ENCODE peak calls at places on chromosomes 11 and 22, in seven cellular contexts. Z is Panc1, K is lower lobe of right lung, G is prostate gland, H is cardiac muscle cell, F is left ventricle myocardium inferior, L is K562. J is an unnamed sample.

GRCh38 chr11:14908214-14908880 is 16.3 kb upstream of the CYP2R1 start:
- DNase-seq in F (no peak), L (peak), K (no peak), G (peak), Z (no peak), H (peak), J (peak)

GRCh38 chr11:46733234-46733633 is 14.2 kb downstream of the F2 start:
- DNase-seq in Z (no peak), L (no peak), H (no peak), G (no peak), F (no peak), K (no peak), J (no peak)

GRCh38 chr11:78688460-78688859 is 113.8 kb upstream of the NARS2 start:
- DNase-seq in G (no peak), Z (no peak), L (no peak), F (no peak), H (no peak), K (no peak), J (no peak)

GRCh38 chr22:35384567-35384966 is 3.7 kb downstream of the HMOX1 start:
- DNase-seq in G (no peak), H (no peak), F (no peak), Z (no peak), L (no peak), K (no peak), J (no peak)

GRCh38 chr22:21849489-21849888 is 18.0 kb downstream of the MAPK1 start:
- DNase-seq in G (no peak), F (no peak), K (no peak), L (no peak), H (no peak), Z (no peak), J (no peak)

GRCh38 chr22:41050873-41051272 is 41.5 kb upstream of the EP300 start:
- DNase-seq in Z (no peak), G (no peak), L (no peak), H (no peak), F (no peak), K (no peak), J (no peak)

GRCh38 chr11:68127791-68128681 is 6.8 kb upstream of the CHKA start:
- DNase-seq in H (peak), Z (no peak), F (peak), L (peak), G (peak), K (peak), J (peak)

GRCh38 chr22:32478994-32479393 is 4.4 kb downstream of the FBXO7 start:
- DNase-seq in L (no peak), Z (no peak), G (no peak), K (no peak), F (no peak), H (no peak), J (no peak)

GRCh38 chr11:17979770-17980371 is 33.0 kb downstream of the SERGEF start:
- DNase-seq in K (no peak), H (peak), G (peak), F (no peak), L (peak), Z (peak), J (peak)

GRCh38 chr11:108870373-108871020 is 205.6 kb downstream of the DDX10 start:
- DNase-seq in H (no peak), L (no peak), G (no peak), F (no peak), Z (peak), K (no peak), J (no peak)

GRCh38 chr22:24142241-24142640 is 39.0 kb upstream of the SUSD2 start:
- DNase-seq in L (no peak), G (no peak), K (no peak), H (no peak), Z (no peak), F (no peak), J (no peak)

GRCh38 chr11:132445966-132446365 is 1075.6 kb downstream of the NTM start:
- DNase-seq in L (no peak), F (no peak), G (no peak), Z (no peak), H (no peak), K (no peak), J (no peak)

GRCh38 chr11:57648791-57649735 is 649 bp downstream of the YPEL4 start:
- DNase-seq in L (no peak), F (no peak), Z (no peak), H (peak), K (no peak), G (no peak), J (no peak)

GRCh38 chr22:38924197-38924952 is 33.0 kb upstream of the APOBEC3A start:
- DNase-seq in H (peak), Z (peak), K (peak), F (peak), G (peak), L (no peak), J (peak)

GRCh38 chr22:31102441-31103081 is 4.8 kb downstream of the SELENOM start:
- DNase-seq in L (no peak), G (no peak), Z (no peak), K (no peak), H (no peak), F (peak), J (peak)

GRCh38 chr11:5071815-5072214 is 2.4 kb downstream of the OR52E1 start:
- DNase-seq in K (no peak), F (no peak), L (no peak), G (no peak), Z (no peak), H (no peak), J (no peak)

GRCh38 chr22:19607198-19608113 is 83.2 kb upstream of the CLDN5 start:
- DNase-seq in G (peak), F (no peak), H (no peak), Z (no peak), L (peak), K (no peak), J (peak)

GRCh38 chr22:24049211-24049610 is 38.1 kb downstream of the CABIN1 start:
- DNase-seq in K (no peak), Z (no peak), L (no peak), G (no peak), H (no peak), F (no peak), J (no peak)

GRCh38 chr11:68690671-68691401 is 6.5 kb downstream of the GAL start:
- DNase-seq in H (no peak), Z (no peak), K (no peak), L (no peak), G (no peak), F (no peak), J (no peak)

GRCh38 chr22:46770151-46770641 is 7.7 kb downstream of the TBC1D22A start:
- DNase-seq in H (peak), G (no peak), L (no peak), K (peak), Z (no peak), F (no peak), J (no peak)

GRCh38 chr22:46767249-46767985 is 5.0 kb downstream of the TBC1D22A start:
- DNase-seq in K (peak), F (no peak), Z (no peak), L (no peak), G (no peak), H (no peak), J (no peak)

GRCh38 chr22:46769706-46770105 is 7.3 kb downstream of the TBC1D22A start:
- DNase-seq in F (no peak), L (no peak), K (peak), G (no peak), Z (no peak), H (no peak), J (no peak)

GRCh38 chr22:46770726-46771125 is 8.3 kb downstream of the TBC1D22A start:
- DNase-seq in L (no peak), F (no peak), H (no peak), K (no peak), Z (no peak), G (no peak), J (no peak)

DNA sequence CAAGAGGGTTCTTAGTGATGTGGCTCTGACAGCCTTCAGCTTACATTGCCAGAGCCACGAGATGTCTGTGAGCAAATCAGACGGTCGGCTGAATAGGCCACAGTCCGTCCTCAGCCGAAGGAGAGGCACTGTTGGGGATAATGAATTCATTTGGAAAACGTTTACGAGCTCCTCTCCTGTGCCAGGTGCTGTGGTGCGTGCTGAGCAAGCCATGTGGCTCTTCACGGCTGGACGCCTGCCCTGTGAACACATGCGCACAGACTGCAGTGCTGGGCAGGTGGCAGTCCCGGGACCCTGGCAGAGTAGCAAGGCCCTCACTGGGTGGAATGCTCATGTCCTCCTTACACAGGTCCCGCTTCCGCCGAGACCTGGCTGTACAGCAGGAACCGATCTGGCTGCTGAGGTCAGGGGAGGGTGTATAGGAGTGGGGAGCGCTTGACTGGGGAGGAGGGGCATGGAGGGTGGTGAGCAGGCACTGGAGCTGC is 6.8 kb downstream of the TBC1D22A start:
- DNase-seq in F (peak), G (no peak), Z (no peak), K (peak), L (no peak), H (no peak), J (peak)
- H3K4me3 ChIP-seq in F (no peak), G (no peak), Z (no peak), K (no peak), L (no peak), H (no peak), J (no peak)

GRCh38 chr11:6825333-6825744 is 20.1 kb upstream of the OR10A5 start:
- DNase-seq in G (no peak), H (no peak), Z (no peak), L (no peak), K (no peak), F (no peak), J (no peak)
- H3K27ac ChIP-seq in G (no peak), H (no peak), Z (no peak), L (no peak), K (no peak), F (no peak), J (no peak)

DNA sequence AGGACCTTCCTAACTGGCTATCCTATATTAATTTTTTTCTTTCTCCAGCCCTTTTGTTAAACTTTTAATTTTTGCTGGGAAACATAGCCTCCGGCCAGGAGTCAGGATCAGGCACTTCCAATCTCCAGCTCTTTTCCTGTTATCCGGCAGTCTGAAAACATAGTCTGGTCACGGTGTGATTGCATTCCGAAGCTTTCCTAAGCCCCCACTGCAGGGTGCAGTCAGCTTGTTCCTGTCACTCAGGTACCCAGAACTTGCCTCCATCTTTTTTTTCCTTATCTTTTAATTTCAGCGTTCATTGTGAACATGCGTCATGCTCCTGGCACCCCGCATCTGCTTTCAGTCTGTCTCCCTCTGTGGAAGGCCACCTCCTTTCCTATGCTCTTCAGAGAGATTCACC is 59.4 kb downstream of the GRK3 start:
- DNase-seq in F (no peak), L (no peak), Z (no peak), G (no peak), H (no peak), K (no peak), J (no peak)
- H3K4me3 ChIP-seq in F (no peak), L (no peak), Z (no peak), G (no peak), H (no peak), K (no peak), J (no peak)

DNA sequence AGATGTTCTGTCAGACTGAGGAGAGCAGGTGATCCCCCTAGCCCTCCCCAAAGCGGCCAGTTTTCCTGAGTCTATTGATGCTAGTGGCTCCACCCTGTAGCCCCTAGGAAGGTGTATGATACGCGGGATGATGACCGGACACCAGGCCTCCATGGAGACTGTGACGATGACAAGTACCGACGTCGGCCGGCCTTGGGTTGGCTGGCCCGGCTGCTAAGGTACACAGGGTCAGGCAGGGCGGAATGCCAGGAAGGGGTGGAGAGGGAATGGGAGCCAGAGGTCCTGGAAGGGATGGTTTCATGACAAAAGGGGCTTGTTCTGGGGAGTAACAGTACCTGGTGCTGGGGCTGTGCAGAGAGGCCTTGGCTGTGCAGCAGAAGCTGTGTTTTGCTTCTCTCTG is 3.2 kb downstream of the ZFPL1 start:
- DNase-seq in K (no peak), Z (no peak), F (no peak), H (no peak), G (no peak), L (no peak), J (no peak)
- H3K27ac ChIP-seq in K (no peak), Z (no peak), F (no peak), H (no peak), G (no peak), L (no peak), J (no peak)

GRCh38 chr11:121451178-121451981 is 734 bp upstream of the SORL1 start:
- DNase-seq in L (no peak), H (no peak), G (peak), F (no peak), Z (no peak), K (no peak), J (peak)

GRCh38 chr11:121451982-121452608 is at the start of gene SORL1:
- DNase-seq in Z (no peak), G (peak), H (peak), L (peak), F (peak), K (peak), J (peak)

GRCh38 chr11:121455115-121455514 is 2.3 kb upstream of the SORL1-AS1 start:
- DNase-seq in H (no peak), G (no peak), F (no peak), Z (no peak), K (no peak), L (no peak), J (no peak)

GRCh38 chr11:121452609-121453150 is at the start of gene SORL1-AS1:
- DNase-seq in F (no peak), Z (no peak), L (no peak), H (no peak), G (no peak), K (no peak), J (peak)

DNA sequence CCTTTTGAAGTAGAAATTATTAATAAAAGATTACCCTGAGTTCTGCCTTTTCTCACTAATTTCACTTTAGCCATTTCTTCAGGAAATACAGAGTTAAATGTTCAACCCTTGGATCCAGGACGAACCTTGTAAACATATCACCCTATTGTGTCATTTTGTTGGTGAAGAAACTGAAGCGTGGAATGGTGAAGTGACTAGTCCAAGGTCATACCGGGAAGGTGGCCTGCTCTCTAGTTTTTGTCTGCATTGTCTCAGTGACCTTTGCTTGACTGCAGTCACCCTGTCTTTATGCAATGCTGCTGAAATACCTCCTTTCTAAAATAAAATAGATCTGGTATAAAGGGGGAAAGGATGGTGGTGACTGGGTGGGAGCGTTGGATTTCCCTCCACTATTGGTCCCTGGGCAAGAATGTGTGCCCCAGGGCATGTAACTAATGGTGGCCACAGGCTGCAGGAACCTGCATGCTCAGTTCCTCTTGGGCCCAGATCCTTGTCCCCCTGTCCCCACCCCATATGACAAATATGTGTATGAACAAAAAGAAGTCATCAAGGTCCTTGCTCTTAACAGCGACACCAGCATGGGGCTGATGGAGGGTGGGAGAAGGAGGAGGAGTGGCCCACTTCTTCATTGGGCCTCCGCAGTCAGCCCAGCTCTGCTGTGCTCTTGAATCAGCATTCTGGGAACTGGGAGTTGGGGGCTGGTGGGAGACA is 977 bp upstream of the SORL1-AS1 start:
- DNase-seq in G (no peak), Z (no peak), F (no peak), H (no peak), L (no peak), K (no peak), J (no peak)
- H3K4me3 ChIP-seq in G (peak), Z (peak), F (no peak), H (no peak), L (no peak), K (peak), J (no peak)

GRCh38 chr22:27460596-27461347 is 340.8 kb downstream of the MN1 start:
- DNase-seq in F (peak), H (no peak), G (no peak), K (no peak), Z (no peak), L (no peak), J (peak)

GRCh38 chr22:27461470-27461869 is 340.1 kb downstream of the MN1 start:
- DNase-seq in G (no peak), L (no peak), Z (no peak), H (peak), F (no peak), K (no peak), J (no peak)

GRCh38 chr22:27462190-27462589 is 339.4 kb downstream of the MN1 start:
- DNase-seq in H (no peak), Z (no peak), K (no peak), L (no peak), G (no peak), F (no peak), J (peak)

GRCh38 chr22:27466229-27466628 is 335.3 kb downstream of the MN1 start:
- DNase-seq in K (no peak), F (no peak), G (no peak), L (no peak), H (no peak), Z (no peak), J (no peak)

GRCh38 chr22:27463121-27463520 is 338.4 kb downstream of the MN1 start:
- DNase-seq in H (no peak), K (no peak), F (no peak), G (no peak), Z (no peak), L (no peak), J (no peak)
- H3K27ac ChIP-seq in H (no peak), K (no peak), F (no peak), G (no peak), Z (no peak), L (no peak), J (no peak)

DNA sequence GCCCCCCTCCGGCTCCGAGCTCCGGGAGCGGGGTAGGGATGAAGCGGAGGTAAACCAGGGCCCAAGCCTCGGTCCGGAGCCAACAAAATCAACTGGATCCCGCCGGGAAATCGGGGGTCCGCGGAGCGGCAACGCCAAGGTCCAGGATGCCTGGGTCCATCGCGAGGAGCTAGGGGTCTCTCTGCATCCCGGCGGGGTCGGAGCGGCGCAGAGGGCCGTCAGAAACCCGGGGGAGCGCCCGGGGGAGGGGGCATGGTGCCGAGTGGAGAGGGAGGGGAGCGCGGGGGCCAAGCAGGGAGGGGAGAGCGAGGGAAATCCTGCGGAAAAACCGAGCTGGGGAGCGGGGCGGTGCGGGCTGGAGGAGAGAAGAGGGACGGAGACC is 51.8 kb downstream of the SLC22A12 start:
- DNase-seq in Z (no peak), F (no peak), H (no peak), G (no peak), L (no peak), K (no peak), J (no peak)
- H3K4me3 ChIP-seq in Z (no peak), F (peak), H (peak), G (peak), L (no peak), K (peak), J (no peak)

GRCh38 chr11:12768731-12769673 is 94.8 kb downstream of the TEAD1 start:
- DNase-seq in G (no peak), L (peak), Z (no peak), H (no peak), K (no peak), F (no peak), J (no peak)

GRCh38 chr11:12769834-12770345 is 95.7 kb downstream of the TEAD1 start:
- DNase-seq in H (no peak), F (no peak), L (no peak), K (no peak), G (no peak), Z (no peak), J (no peak)

GRCh38 chr11:12770966-12771597 is 96.9 kb downstream of the TEAD1 start:
- DNase-seq in H (no peak), Z (no peak), L (no peak), F (no peak), K (no peak), G (no peak), J (no peak)

GRCh38 chr11:12771875-12772274 is 97.7 kb downstream of the TEAD1 start:
- DNase-seq in F (no peak), K (no peak), H (no peak), Z (no peak), G (no peak), L (no peak), J (no peak)

GRCh38 chr11:12770435-12770834 is 96.2 kb downstream of the TEAD1 start:
- DNase-seq in F (no peak), L (no peak), G (no peak), H (no peak), Z (no peak), K (no peak), J (no peak)
- H3K27ac ChIP-seq in F (no peak), L (no peak), G (no peak), H (peak), Z (no peak), K (no peak), J (no peak)

DNA sequence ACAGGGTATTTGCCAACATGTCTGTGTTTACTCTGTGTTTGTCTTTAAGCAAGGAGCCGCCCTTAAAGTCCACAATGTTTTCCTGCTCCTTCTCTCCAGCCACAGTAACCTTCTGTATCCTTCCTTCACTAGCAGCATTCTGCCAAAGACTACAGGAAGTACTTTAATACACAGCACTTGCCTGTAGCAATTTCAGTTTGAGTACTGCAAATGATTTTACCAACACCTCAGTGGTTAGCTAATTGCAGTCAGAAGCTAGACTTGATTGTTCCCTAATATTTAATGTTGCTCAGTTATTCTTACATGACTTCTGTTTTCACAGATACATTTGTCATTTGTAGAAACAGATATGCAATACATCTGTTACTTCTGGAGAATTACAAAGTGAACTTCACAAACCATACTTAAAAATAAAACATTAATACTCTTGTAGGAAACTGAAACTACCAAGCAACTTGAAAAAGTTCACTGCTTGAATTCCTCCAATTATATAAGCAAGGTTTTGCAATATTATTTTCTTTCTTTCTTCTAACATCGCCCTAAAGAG is 69.1 kb downstream of the FCHSD2 start:
- DNase-seq in L (no peak), F (no peak), G (peak), Z (peak), H (peak), K (no peak), J (no peak)
- H3K4me3 ChIP-seq in L (no peak), F (peak), G (no peak), Z (no peak), H (no peak), K (peak), J (no peak)